ENCODE peak calls at places on chromosomes 5 and 9, in eight cellular contexts. O is neural progenitor cell; B is GM13976; V is stimulated activated CD4-positive, alpha-beta T cell treated with anti-CD3 and anti-CD28 coated beads, Interleukin-1b, Interleukin-23, amount 100 ng/mL, for 24 hours; K is HuH-7.5; W is HEK293T; M is cardiac fibroblast; X is fibroblast of the aortic adventitia. Z is an unnamed sample.

GRCh38 chr9:130137081-130137869 is 34.9 kb upstream of the NCS1 start:
- DNase-seq in B (no peak), X (no peak), V (no peak), M (peak; percentile 44), W (no peak), O (no peak), K (no peak), Z (no peak)

GRCh38 chr5:133977858-133978257 is 9.4 kb upstream of the C5orf15 start:
- DNase-seq in X (peak; percentile 74), B (no peak), O (no peak), V (no peak), W (no peak), M (peak; percentile 78), K (no peak), Z (no peak)

GRCh38 chr9:122931851-122932199 is 513 bp upstream of the ZBTB26 start:
- DNase-seq in M (no peak), X (no peak), K (peak; percentile 8), B (no peak), W (no peak), O (no peak), V (no peak), Z (no peak)

GRCh38 chr9:124852829-124853531 is at the start of gene WDR38:
- DNase-seq in O (peak; percentile 89), M (peak; percentile 75), W (peak; percentile 84), X (peak; percentile 62), K (peak; percentile 98), V (no peak), B (peak; percentile 92), Z (peak; percentile 85)

GRCh38 chr5:180074462-180074861 is 2.9 kb upstream of the RNF130 start:
- DNase-seq in V (no peak), X (no peak), M (no peak), O (no peak), W (no peak), B (no peak), K (no peak), Z (no peak)

GRCh38 chr9:128685636-128686489 is 3.2 kb upstream of the SET start:
- DNase-seq in X (no peak), M (no peak), B (peak; percentile 68), K (no peak), V (no peak), W (no peak), O (no peak), Z (peak; percentile 75)

GRCh38 chr9:15736569-15736968 is 183.7 kb downstream of the CCDC171 start:
- DNase-seq in M (no peak), V (no peak), X (no peak), O (no peak), B (no peak), W (no peak), K (no peak), Z (no peak)

GRCh38 chr9:68739631-68740174 is 34.7 kb downstream of the PIP5K1B start:
- DNase-seq in V (no peak), O (no peak), X (no peak), K (peak; percentile 19), B (no peak), M (no peak), W (no peak), Z (no peak)

GRCh38 chr5:145283101-145283500 is 552.0 kb downstream of the PRELID2 start:
- DNase-seq in M (peak; percentile 51), W (no peak), B (no peak), K (no peak), O (no peak), V (no peak), X (peak; percentile 44), Z (no peak)